ENCODE peak calls at places on chromosomes 1 and 21, in four cellular contexts. F, R, C and G are unnamed samples.

GRCh38 chr1:245987577-245987976 is 519.5 kb downstream of the SMYD3 start:
- DNase-seq in F (no peak), R (no peak), C (no peak), G (no peak)

GRCh38 chr21:38945536-38946245 is 140.0 kb downstream of the ETS2 start:
- DNase-seq in F (no peak), R (no peak), C (no peak), G (no peak)

GRCh38 chr1:175157200-175157599 is 35.4 kb downstream of the KIAA0040 start:
- DNase-seq in F (no peak), R (no peak), C (no peak), G (no peak)

GRCh38 chr1:23790696-23791433 is at the start of gene LYPLA2:
- DNase-seq in F (peak; percentile 63), R (peak; percentile 94), C (peak; percentile 88), G (peak; percentile 95)

GRCh38 chr1:119537979-119538378 is 31.0 kb downstream of the HSD3B1 start:
- DNase-seq in F (no peak), R (no peak), C (no peak), G (no peak)

GRCh38 chr1:37474697-37475379 is 458 bp downstream of the ZC3H12A start:
- DNase-seq in F (no peak), R (peak; percentile 64), C (no peak), G (peak; percentile 56)

GRCh38 chr1:30733520-30733919 is 10.1 kb upstream of the MATN1 start:
- DNase-seq in F (no peak), R (no peak), C (no peak), G (no peak)

GRCh38 chr1:40438391-40439015 is 11.8 kb upstream of the ZFP69B start:
- DNase-seq in F (no peak), R (peak; percentile 64), C (no peak), G (peak; percentile 66)

GRCh38 chr1:209207701-209208286 is 375.7 kb upstream of the CAMK1G start:
- DNase-seq in F (no peak), R (peak; percentile 87), C (no peak), G (peak; percentile 87)

GRCh38 chr1:228804640-228805413 is 69.5 kb downstream of the RHOU start:
- DNase-seq in F (no peak), R (no peak), C (peak; percentile 7), G (no peak)

GRCh38 chr1:111234866-111235265 is 7.4 kb downstream of the CHI3L2 start:
- DNase-seq in F (no peak), R (peak; percentile 23), C (no peak), G (peak; percentile 37)

GRCh38 chr1:51644533-51645197 is 27.8 kb downstream of the OSBPL9 start:
- DNase-seq in F (no peak), R (peak; percentile 71), C (no peak), G (peak; percentile 67)

GRCh38 chr1:230255116-230255515 is 171.0 kb downstream of the PGBD5 start:
- DNase-seq in F (no peak), R (no peak), C (no peak), G (no peak)

GRCh38 chr1:10019561-10019960 is 13.2 kb upstream of the UBE4B start:
- DNase-seq in F (no peak), R (no peak), C (no peak), G (no peak)

GRCh38 chr1:11052839-11053757 is 6.1 kb upstream of the MASP2 start:
- DNase-seq in F (no peak), R (no peak), C (no peak), G (peak; percentile 43)

GRCh38 chr1:18434041-18434440 is 46.7 kb upstream of the KLHDC7A start:
- DNase-seq in F (no peak), R (no peak), C (no peak), G (no peak)

GRCh38 chr1:169072945-169073725 is 33.4 kb upstream of the ATP1B1 start:
- DNase-seq in F (no peak), R (no peak), C (no peak), G (no peak)

GRCh38 chr1:58763214-58763613 is 20.6 kb downstream of the JUN start:
- DNase-seq in F (no peak), R (peak; percentile 53), C (no peak), G (peak; percentile 58)